ENCODE peak calls at places on chromosomes 7 and 10, in five cellular contexts. L is Ammon's horn, E is right cardiac atrium, W is fibroblast of mammary gland, N is A673. P is an unnamed sample.

GRCh38 chr10:5551531-5552375 is 27.0 kb downstream of the CALML3 start:
- DNase-seq in L (no peak), E (no peak), W (no peak), N (no peak), P (peak)

GRCh38 chr7:73885433-73885974 is 24.5 kb downstream of the TMEM270 start:
- DNase-seq in L (no peak), E (peak), W (no peak), N (no peak), P (no peak)

GRCh38 chr10:13882112-13882711 is 295.4 kb downstream of the PRPF18 start:
- DNase-seq in L (peak), E (no peak), W (peak), N (peak), P (peak)

GRCh38 chr10:58743466-58744115 is 230.9 kb downstream of the BICC1 start:
- DNase-seq in L (peak), E (no peak), W (no peak), N (no peak), P (no peak)

GRCh38 chr7:92737706-92738105 is 98.7 kb downstream of the CDK6 start:
- DNase-seq in L (no peak), E (no peak), W (no peak), N (no peak), P (no peak)

GRCh38 chr7:2523461-2523905 is 3.9 kb downstream of the LFNG start:
- DNase-seq in L (no peak), E (peak), W (no peak), N (no peak), P (no peak)

GRCh38 chr7:101688183-101688831 is 59.2 kb upstream of the MYL10 start:
- DNase-seq in L (peak), E (peak), W (peak), N (peak), P (peak)

GRCh38 chr10:88117869-88118632 is 254.6 kb downstream of the PTEN start:
- DNase-seq in L (no peak), E (peak), W (no peak), N (peak), P (no peak)

GRCh38 chr7:154480817-154481216 is 428.6 kb downstream of the DPP6 start:
- DNase-seq in L (no peak), E (no peak), W (no peak), N (no peak), P (no peak)

GRCh38 chr10:23344251-23344841 is at the start of gene C10orf67:
- DNase-seq in L (peak), E (peak), W (peak), N (peak), P (peak)

GRCh38 chr7:12927635-12928434 is 240.4 kb downstream of the ARL4A start:
- DNase-seq in L (no peak), E (no peak), W (no peak), N (no peak), P (no peak)

GRCh38 chr10:52229271-52229931 is 84.7 kb upstream of the DKK1 start:
- DNase-seq in L (no peak), E (no peak), W (peak), N (no peak), P (no peak)

GRCh38 chr7:24192053-24192452 is 91.9 kb upstream of the NPY start:
- DNase-seq in L (no peak), E (no peak), W (no peak), N (peak), P (no peak)

GRCh38 chr7:17564678-17565209 is 266.3 kb downstream of the AHR start:
- DNase-seq in L (no peak), E (no peak), W (peak), N (no peak), P (no peak)

GRCh38 chr10:31129261-31129660 is 97.6 kb upstream of the ZNF438 start:
- DNase-seq in L (peak), E (peak), W (peak), N (peak), P (peak)

GRCh38 chr7:48426966-48427555 is 255.8 kb downstream of the ABCA13 start:
- DNase-seq in L (no peak), E (no peak), W (peak), N (no peak), P (no peak)